ENCODE peak calls at places on chromosomes 7 and 10, in nine cellular contexts. D is upper lobe of right lung, I is MM.1S, F is neural progenitor cell, C is thoracic aorta, L is endothelial cell of umbilical vein, V is heart right ventricle, O is IMR-90, Z is PC-9. N is an unnamed sample.
A peak's percentile ranks its signal among the peaks of the same experiment; 100 is the strongest.

GRCh38 chr7:115008465-115009114 is 86.7 kb downstream of the MDFIC start:
- DNase-seq in D (no peak), I (peak; percentile 21), F (no peak), C (no peak), L (no peak), V (peak; percentile 71), O (peak; percentile 79), Z (no peak), N (peak; percentile 53)

GRCh38 chr10:115909037-115909436 is 364.0 kb downstream of the GFRA1 start:
- DNase-seq in D (no peak), I (no peak), F (no peak), C (no peak), L (no peak), V (no peak), O (no peak), Z (no peak), N (no peak)

GRCh38 chr7:79528421-79528820 is 75.0 kb upstream of the MAGI2 start:
- DNase-seq in D (no peak), I (peak; percentile 41), F (no peak), C (no peak), L (no peak), V (no peak), O (no peak), Z (no peak), N (no peak)

GRCh38 chr10:63553031-63553430 is 31.8 kb downstream of the REEP3 start:
- DNase-seq in D (no peak), I (no peak), F (no peak), C (no peak), L (no peak), V (no peak), O (peak; percentile 74), Z (peak; percentile 94), N (no peak)

GRCh38 chr7:124034754-124035100 is 1.9 kb upstream of the TMEM229A start:
- DNase-seq in D (no peak), I (no peak), F (no peak), C (no peak), L (no peak), V (no peak), O (no peak), Z (no peak), N (no peak)

GRCh38 chr10:118748041-118748440 is 6.7 kb downstream of the CACUL1 start:
- DNase-seq in D (no peak), I (no peak), F (no peak), C (no peak), L (no peak), V (no peak), O (no peak), Z (no peak), N (no peak)

GRCh38 chr7:157499121-157499834 is 162.5 kb downstream of the DNAJB6 start:
- DNase-seq in D (peak; percentile 48), I (no peak), F (no peak), C (no peak), L (no peak), V (no peak), O (no peak), Z (no peak), N (no peak)

GRCh38 chr10:110686941-110687340 is 42.8 kb downstream of the RBM20 start:
- DNase-seq in D (no peak), I (no peak), F (no peak), C (no peak), L (no peak), V (no peak), O (peak; percentile 84), Z (no peak), N (no peak)

GRCh38 chr10:79178614-79179403 is 110.0 kb downstream of the ZMIZ1 start:
- DNase-seq in D (no peak), I (no peak), F (peak; percentile 73), C (no peak), L (peak; percentile 93), V (no peak), O (peak; percentile 93), Z (no peak), N (peak; percentile 53)
- H3K4me1 ChIP-seq in D (peaks cover 82% of the 10 kb centered on the region), I (no peaks in the 10 kb centered on the region), F (peaks cover 51% of the 10 kb centered on the region), C (peaks cover 87% of the 10 kb centered on the region), L (peaks cover 58% of the 10 kb centered on the region), V (peaks cover 98% of the 10 kb centered on the region), O (peaks cover 82% of the 10 kb centered on the region), Z (peaks cover 21% of the 10 kb centered on the region), N (peaks cover 89% of the 10 kb centered on the region)

GRCh38 chr10:87092356-87092860 is 2.2 kb downstream of the GLUD1 start:
- DNase-seq in D (no peak), I (no peak), F (peak; percentile 7), C (no peak), L (peak; percentile 52), V (no peak), O (peak; percentile 37), Z (peak; percentile 46), N (no peak)
- H3K4me3 ChIP-seq in D (peak overlapping the region; percentile 82), I (peak overlapping the region; percentile 82), F (peak overlapping the region; percentile 81), C (peak overlapping the region; percentile 85), L (peak overlapping the region; percentile 95), V (peak overlapping the region; percentile 84), O (peak overlapping the region; percentile 84), Z (peak overlapping the region; percentile 58), N (peak overlapping the region; percentile 54)

GRCh38 chr10:127815147-127815546 is 77.6 kb downstream of the CLRN3 start:
- DNase-seq in D (no peak), I (peak; percentile 18), F (no peak), C (no peak), L (no peak), V (no peak), O (no peak), Z (no peak), N (no peak)

DNA sequence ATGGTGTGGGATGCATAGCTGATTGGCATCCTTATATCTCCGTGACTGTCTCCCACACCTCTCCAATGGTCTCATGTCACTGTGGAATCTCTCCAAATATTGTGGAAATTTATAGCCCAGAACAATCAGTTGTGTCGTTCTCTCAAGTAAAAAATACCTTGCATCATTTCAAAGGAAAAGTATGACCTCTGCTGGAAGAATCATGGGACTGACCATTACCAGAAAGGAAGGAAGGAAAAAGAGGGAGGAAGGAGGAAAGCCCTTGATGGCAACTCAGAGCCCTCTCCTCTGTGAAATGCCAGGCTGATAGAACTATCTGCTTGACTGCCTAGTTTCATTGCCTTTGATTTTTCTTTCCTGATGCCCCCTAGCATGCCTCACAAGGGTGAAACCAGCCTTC is 76.3 kb downstream of the FOXI2 start:
- DNase-seq in D (no peak), I (peak; percentile 22), F (peak; percentile 28), C (no peak), L (peak; percentile 18), V (no peak), O (no peak), Z (no peak), N (no peak)
- TF ChIP-seq CTCF in D (peak; percentile 28), I (peak; percentile 44), F (peak; percentile 62), C (no peak), L (no peak), V (peak; percentile 14), O (no peak), Z (peak; percentile 19), N (no peak)

GRCh38 chr7:45021604-45022296 is 21.7 kb downstream of the CCM2 start:
- DNase-seq in D (no peak), I (no peak), F (no peak), C (no peak), L (peak; percentile 24), V (no peak), O (peak; percentile 72), Z (no peak), N (no peak)
- H3K4me1 ChIP-seq in D (no peaks in the 10 kb centered on the region), I (peaks cover 24% of the 10 kb centered on the region), F (no peaks in the 10 kb centered on the region), C (peaks cover 3% of the 10 kb centered on the region), L (peaks cover 5% of the 10 kb centered on the region), V (no peaks in the 10 kb centered on the region), O (peaks cover 3% of the 10 kb centered on the region), Z (no peaks in the 10 kb centered on the region), N (peaks cover 23% of the 10 kb centered on the region)

N was measured in left lung.